ENCODE peak calls at places on chromosomes 12 and 14, in eight cellular contexts. V is A549, X is body of pancreas, P is adrenal gland, S is tibial nerve, A is stomach, E is prostate gland, R is esophagus squamous epithelium. Q is an unnamed sample. For H3K9me3, the result is how much of the 10 kb centered on the place peaks cover.

GRCh38 chr12:107749094-107749493 is 11.8 kb downstream of the PRDM4 start:
- DNase-seq in V (no peak), X (no peak), P (no peak), S (no peak), A (no peak), E (no peak), R (no peak), Q (no peak)

GRCh38 chr12:460301-461230 is 827 bp downstream of the B4GALNT3 start:
- DNase-seq in V (no peak), X (peak), P (peak), S (no peak), A (no peak), E (peak), R (no peak), Q (no peak)

GRCh38 chr14:91114079-91115065 is 499 bp downstream of the DGLUCY start:
- DNase-seq in V (no peak), X (peak), P (peak), S (peak), A (peak), E (peak), R (peak), Q (peak)

GRCh38 chr14:77707355-77707723 is 484 bp downstream of the ALKBH1 start:
- DNase-seq in V (peak), X (peak), P (peak), S (no peak), A (no peak), E (peak), R (no peak), Q (peak)

GRCh38 chr14:69582207-69582606 is 7.5 kb upstream of the CCDC177 start:
- DNase-seq in V (no peak), X (no peak), P (no peak), S (no peak), A (no peak), E (no peak), R (no peak), Q (no peak)

GRCh38 chr12:1618489-1618888 is 10.5 kb upstream of the WNT5B start:
- DNase-seq in V (no peak), X (no peak), P (no peak), S (no peak), A (no peak), E (no peak), R (no peak), Q (no peak)

GRCh38 chr12:88468546-88468945 is 111.7 kb downstream of the KITLG start:
- DNase-seq in V (no peak), X (no peak), P (no peak), S (no peak), A (no peak), E (no peak), R (no peak), Q (no peak)

GRCh38 chr12:30013051-30013450 is 229.3 kb upstream of the TMTC1 start:
- DNase-seq in V (no peak), X (no peak), P (no peak), S (no peak), A (no peak), E (no peak), R (no peak), Q (no peak)

GRCh38 chr12:119715268-119715620 is 47.3 kb downstream of the PRKAB1 start:
- DNase-seq in V (no peak), X (no peak), P (no peak), S (no peak), A (no peak), E (no peak), R (no peak), Q (no peak)

GRCh38 chr14:95250936-95251335 is 68.8 kb downstream of the CLMN start:
- DNase-seq in V (no peak), X (no peak), P (no peak), S (no peak), A (peak), E (no peak), R (no peak), Q (no peak)

GRCh38 chr12:93315907-93316622 is 61.7 kb upstream of the NUDT4 start:
- DNase-seq in V (no peak), X (no peak), P (no peak), S (no peak), A (no peak), E (no peak), R (no peak), Q (no peak)

GRCh38 chr12:120980800-120981368 is 2.5 kb downstream of the HNF1A start:
- DNase-seq in V (peak), X (peak), P (no peak), S (no peak), A (peak), E (no peak), R (no peak), Q (no peak)

GRCh38 chr12:26338574-26339572 is 143.5 kb downstream of the SSPN start:
- DNase-seq in V (no peak), X (no peak), P (no peak), S (no peak), A (no peak), E (no peak), R (no peak), Q (no peak)

GRCh38 chr12:66013224-66013623 is 117.3 kb downstream of the LLPH start:
- DNase-seq in V (no peak), X (no peak), P (no peak), S (no peak), A (no peak), E (no peak), R (no peak), Q (no peak)

GRCh38 chr12:70719672-70720420 is 82.6 kb upstream of the PTPRB start:
- DNase-seq in V (peak), X (peak), P (peak), S (no peak), A (no peak), E (peak), R (no peak), Q (no peak)

GRCh38 chr12:121090576-121091125 is 42.0 kb upstream of the P2RX7 start:
- DNase-seq in V (no peak), X (no peak), P (no peak), S (no peak), A (no peak), E (no peak), R (no peak), Q (no peak)

GRCh38 chr12:120528861-120529525 is at the start of gene COQ5:
- DNase-seq in V (peak), X (peak), P (peak), S (peak), A (peak), E (peak), R (peak), Q (peak)

GRCh38 chr14:45298427-45299117 is 45.6 kb upstream of the MIS18BP1 start:
- DNase-seq in V (no peak), X (no peak), P (no peak), S (no peak), A (no peak), E (no peak), R (no peak), Q (no peak)

GRCh38 chr12:84435682-84436081 is 476.9 kb downstream of the SLC6A15 start:
- DNase-seq in V (no peak), X (no peak), P (no peak), S (no peak), A (no peak), E (no peak), R (no peak), Q (no peak)

GRCh38 chr14:95507174-95507573 is 9.3 kb downstream of the SYNE3 start:
- DNase-seq in V (no peak), X (peak), P (peak), S (no peak), A (peak), E (peak), R (no peak), Q (peak)

GRCh38 chr14:101502761-101503392 is 58.4 kb upstream of the DIO3 start:
- DNase-seq in V (no peak), X (no peak), P (peak), S (peak), A (peak), E (no peak), R (no peak), Q (no peak)

GRCh38 chr12:102869571-102869970 is 47.5 kb downstream of the PAH start:
- DNase-seq in V (no peak), X (no peak), P (no peak), S (no peak), A (no peak), E (no peak), R (no peak), Q (no peak)

GRCh38 chr12:115398311-115398781 is 714.4 kb upstream of the TBX3 start:
- DNase-seq in V (peak), X (no peak), P (peak), S (no peak), A (no peak), E (no peak), R (no peak), Q (no peak)

GRCh38 chr12:112617191-112617505 is 174.4 kb upstream of the RPH3A start:
- DNase-seq in V (no peak), X (no peak), P (no peak), S (no peak), A (no peak), E (no peak), R (no peak), Q (no peak)

GRCh38 chr14:102684276-102684663 is 91.8 kb downstream of the RCOR1 start:
- DNase-seq in V (no peak), X (no peak), P (no peak), S (no peak), A (no peak), E (no peak), R (no peak), Q (no peak)

GRCh38 chr12:7344831-7345230 is 41.0 kb downstream of the ACSM4 start:
- DNase-seq in V (no peak), X (no peak), P (no peak), S (no peak), A (no peak), E (no peak), R (no peak), Q (no peak)

GRCh38 chr14:38044710-38045109 is 163.0 kb upstream of the SSTR1 start:
- DNase-seq in V (no peak), X (no peak), P (no peak), S (no peak), A (no peak), E (no peak), R (no peak), Q (no peak)

GRCh38 chr12:39235990-39236767 is 206.7 kb downstream of the KIF21A start:
- DNase-seq in V (no peak), X (no peak), P (no peak), S (no peak), A (no peak), E (no peak), R (no peak), Q (no peak)

GRCh38 chr12:88665051-88665450 is 84.8 kb upstream of the KITLG start:
- DNase-seq in V (no peak), X (no peak), P (no peak), S (no peak), A (no peak), E (no peak), R (no peak), Q (no peak)

GRCh38 chr14:32694795-32695449 is 243.8 kb upstream of the NPAS3 start:
- DNase-seq in V (no peak), X (no peak), P (no peak), S (no peak), A (no peak), E (no peak), R (no peak), Q (no peak)

GRCh38 chr12:74526535-74526934 is 11.1 kb upstream of the ATXN7L3B start:
- DNase-seq in V (no peak), X (no peak), P (no peak), S (no peak), A (no peak), E (no peak), R (no peak), Q (no peak)

GRCh38 chr14:75084513-75084912 is 15.1 kb downstream of the ZC2HC1C start:
- DNase-seq in V (no peak), X (peak), P (no peak), S (no peak), A (no peak), E (peak), R (no peak), Q (no peak)

GRCh38 chr12:101181776-101182175 is 28.3 kb downstream of the SLC5A8 start:
- DNase-seq in V (no peak), X (no peak), P (no peak), S (no peak), A (no peak), E (no peak), R (no peak), Q (no peak)

GRCh38 chr12:2967651-2968050 is 8.5 kb downstream of the TEAD4 start:
- DNase-seq in V (no peak), X (no peak), P (no peak), S (no peak), A (no peak), E (no peak), R (no peak), Q (no peak)

GRCh38 chr14:62759796-62760195 is 285.5 kb downstream of the KCNH5 start:
- DNase-seq in V (no peak), X (no peak), P (no peak), S (no peak), A (no peak), E (no peak), R (no peak), Q (no peak)

GRCh38 chr14:51547260-51547659 is 104.5 kb upstream of the FRMD6 start:
- DNase-seq in V (peak), X (peak), P (peak), S (no peak), A (no peak), E (peak), R (no peak), Q (peak)

GRCh38 chr12:119302334-119303132 is 32.0 kb upstream of the CCDC60 start:
- DNase-seq in V (no peak), X (no peak), P (no peak), S (no peak), A (no peak), E (no peak), R (no peak), Q (no peak)

GRCh38 chr14:22152161-22152870 is 436.7 kb downstream of the DAD1 start:
- DNase-seq in V (no peak), X (no peak), P (no peak), S (no peak), A (no peak), E (no peak), R (no peak), Q (no peak)

GRCh38 chr14:49687942-49688700 is at the start of gene POLE2:
- DNase-seq in V (peak), X (peak), P (peak), S (peak), A (peak), E (peak), R (peak), Q (peak)
- TF ChIP-seq POLR2A in V (peak), X (peak), P (no peak), S (no peak), A (no peak), E (no peak), R (no peak), Q (no peak)

GRCh38 chr12:116674643-116675183 is 63.2 kb downstream of the SPRING1 start:
- DNase-seq in V (no peak), X (no peak), P (no peak), S (no peak), A (no peak), E (no peak), R (no peak), Q (no peak)

GRCh38 chr12:116672842-116673516 is 64.9 kb downstream of the SPRING1 start:
- DNase-seq in V (no peak), X (no peak), P (no peak), S (no peak), A (no peak), E (no peak), R (no peak), Q (no peak)

GRCh38 chr12:116672010-116672409 is 65.9 kb downstream of the SPRING1 start:
- DNase-seq in V (no peak), X (no peak), P (no peak), S (no peak), A (no peak), E (no peak), R (no peak), Q (no peak)

GRCh38 chr12:116675339-116676107 is 62.3 kb downstream of the SPRING1 start:
- DNase-seq in V (no peak), X (no peak), P (no peak), S (no peak), A (no peak), E (no peak), R (no peak), Q (no peak)

DNA sequence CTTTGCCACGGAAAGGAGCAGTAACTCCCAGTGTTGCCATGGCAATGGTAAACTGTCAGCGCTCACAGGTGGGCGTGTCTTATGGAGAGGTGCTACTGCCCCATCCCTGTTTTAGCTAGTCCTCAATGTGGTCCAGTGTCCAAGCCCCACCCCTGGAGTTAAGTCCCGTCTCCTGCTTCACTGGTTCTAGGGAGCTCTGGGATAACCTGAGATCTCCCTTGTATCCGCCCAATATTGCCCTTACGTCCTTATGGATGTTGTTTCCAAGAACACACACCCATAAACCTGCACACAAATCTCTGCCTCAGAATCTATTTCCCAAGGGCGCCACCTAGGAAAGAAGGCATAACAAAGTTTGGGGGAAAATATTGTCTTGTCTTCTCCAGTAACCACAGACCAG is 64.2 kb downstream of the SPRING1 start:
- DNase-seq in V (peak), X (no peak), P (no peak), S (no peak), A (no peak), E (no peak), R (no peak), Q (no peak)
- TF ChIP-seq CTCF in V (peak), X (no peak), P (no peak), S (no peak), A (no peak), E (no peak), R (no peak), Q (no peak)

GRCh38 chr12:50913224-50913623 is 39.1 kb upstream of the HIGD1C start:
- DNase-seq in V (no peak), X (no peak), P (no peak), S (no peak), A (no peak), E (no peak), R (no peak), Q (no peak)
- H3K9me3 ChIP-seq in V (under half), X (under half), P (under half), S (half or more), A (under half), E (under half), R (under half), Q (under half)

DNA sequence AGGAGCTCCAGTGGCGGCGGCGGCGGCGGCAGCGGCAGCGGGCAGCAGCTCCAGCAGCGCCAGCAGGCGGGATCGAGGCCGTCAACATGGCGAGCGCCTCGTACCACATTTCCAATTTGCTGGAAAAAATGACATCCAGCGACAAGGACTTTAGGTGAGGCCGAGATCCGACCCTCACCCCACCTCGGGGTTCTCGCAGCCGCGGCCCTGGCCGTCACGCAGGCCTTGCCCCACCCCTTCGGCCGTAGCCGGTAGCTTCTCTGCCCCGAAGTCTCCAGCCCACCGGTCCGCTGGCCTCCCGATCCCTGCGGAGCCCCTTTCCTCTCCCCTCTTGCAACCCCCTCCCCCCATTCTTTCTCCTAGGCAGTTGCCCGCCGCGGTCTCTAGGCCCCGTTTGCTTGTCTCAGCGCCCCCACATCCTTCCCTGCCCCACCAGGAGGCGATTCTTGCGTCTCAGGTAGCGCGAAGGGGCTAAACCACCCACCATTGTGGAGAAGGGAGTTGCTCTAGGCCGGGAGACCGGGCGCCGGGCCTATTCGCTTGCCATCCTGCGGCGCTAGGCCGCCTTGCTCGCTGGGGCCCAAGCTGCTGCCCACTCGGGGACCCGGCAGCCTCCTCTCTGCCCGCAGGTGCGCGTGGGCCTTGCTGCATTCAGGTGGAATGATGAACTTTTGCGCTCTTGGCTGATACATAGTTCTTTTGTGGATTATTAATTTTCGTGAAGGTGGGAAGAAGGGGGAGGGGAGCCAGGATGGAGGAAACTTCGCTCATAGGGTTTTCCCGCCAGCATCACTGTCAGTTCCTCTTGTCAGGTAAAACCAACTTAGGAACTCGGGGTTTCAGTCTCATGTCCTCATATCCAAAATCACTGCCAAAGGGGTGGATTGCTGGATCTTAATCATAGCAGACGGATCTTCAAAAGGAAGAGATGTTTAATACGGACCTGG is 747 bp downstream of the CAND1 start:
- DNase-seq in V (peak), X (peak), P (peak), S (peak), A (peak), E (peak), R (no peak), Q (no peak)
- TF ChIP-seq POLR2A in V (peak), X (peak), P (peak), S (no peak), A (no peak), E (peak), R (peak), Q (peak)

GRCh38 chr14:73785834-73786631 is 65.6 kb upstream of the PTGR2 start:
- DNase-seq in V (peak), X (peak), P (peak), S (peak), A (peak), E (peak), R (no peak), Q (peak)
- TF ChIP-seq CTCF in V (no peak), X (no peak), P (peak), S (peak), A (peak), E (peak), R (peak), Q (peak)